ENCODE peak calls at places on chromosome 14, in four cellular contexts. U is cardiac fibroblast, J is bronchial epithelial cell, A is endodermal cell. N is an unnamed sample.

GRCh38 chr14:81938341-81938740 is 404.7 kb upstream of the SEL1L start:
- DNase-seq in U (no peak), J (no peak), A (no peak), N (no peak)

GRCh38 chr14:92959761-92960680 is 37.1 kb downstream of the CHGA start:
- DNase-seq in U (no peak), J (no peak), A (no peak), N (no peak)

GRCh38 chr14:54816450-54816849 is 86.2 kb downstream of the GCH1 start:
- DNase-seq in U (no peak), J (no peak), A (no peak), N (no peak)

GRCh38 chr14:24847568-24847967 is 202.4 kb downstream of the STXBP6 start:
- DNase-seq in U (no peak), J (no peak), A (no peak), N (no peak)

GRCh38 chr14:60102389-60102788 is 10.7 kb downstream of the PCNX4 start:
- DNase-seq in U (peak; percentile 82), J (peak; percentile 11), A (no peak), N (no peak)

GRCh38 chr14:50935126-50936090 is 8.9 kb downstream of the PYGL start:
- DNase-seq in U (no peak), J (no peak), A (no peak), N (no peak)

GRCh38 chr14:70027785-70028428 is 148.7 kb downstream of the SMOC1 start:
- DNase-seq in U (peak; percentile 56), J (peak; percentile 32), A (peak; percentile 96), N (peak; percentile 80)

GRCh38 chr14:64294672-64295413 is 672 bp upstream of the ESR2 start:
- DNase-seq in U (peak; percentile 62), J (peak; percentile 59), A (peak; percentile 95), N (peak; percentile 72)

GRCh38 chr14:29925106-29925722 is 2.4 kb downstream of the PRKD1 start:
- DNase-seq in U (peak; percentile 49), J (peak; percentile 31), A (peak; percentile 66), N (no peak)

GRCh38 chr14:61837336-61838229 is 75.4 kb downstream of the SNAPC1 start:
- DNase-seq in U (peak; percentile 89), J (peak; percentile 73), A (peak; percentile 91), N (peak; percentile 83)

GRCh38 chr14:66944872-66945271 is 244.4 kb upstream of the GARIN2 start:
- DNase-seq in U (peak; percentile 52), J (no peak), A (no peak), N (no peak)

GRCh38 chr14:41303506-41303905 is 303.2 kb upstream of the LRFN5 start:
- DNase-seq in U (no peak), J (no peak), A (no peak), N (no peak)

GRCh38 chr14:70655110-70655826 is 13.6 kb downstream of the TTC9 start:
- DNase-seq in U (no peak), J (no peak), A (peak; percentile 68), N (peak; percentile 36)

GRCh38 chr14:73236157-73236556 is 1.1 kb upstream of the PAPLN start:
- DNase-seq in U (no peak), J (no peak), A (no peak), N (peak; percentile 31)

N was measured in ELF-1.